ENCODE peak calls at places on chromosomes 13 and 19, in six cellular contexts. F is GM19239; P is heart right ventricle; D is effector CD4-positive, alpha-beta T cell; I is activated gamma-delta T cell treated with Interleukin-2 at 50 U/mL for 16 hours; X is mammary epithelial cell. Z is an unnamed sample.

GRCh38 chr13:111845621-111846351 is 221.2 kb upstream of the SOX1 start:
- DNase-seq in F (no peak), P (no peak), D (no peak), I (no peak), X (no peak), Z (no peak)

GRCh38 chr19:18392417-18392816 is 5.0 kb downstream of the LRRC25 start:
- DNase-seq in F (no peak), P (no peak), D (no peak), I (no peak), X (no peak), Z (no peak)

GRCh38 chr13:20197361-20197834 is 4.7 kb upstream of the GJB2 start:
- DNase-seq in F (no peak), P (no peak), D (no peak), I (no peak), X (peak), Z (no peak)

GRCh38 chr13:93689333-93689732 is 462.7 kb downstream of the GPC6 start:
- DNase-seq in F (no peak), P (no peak), D (no peak), I (no peak), X (no peak), Z (no peak)

GRCh38 chr13:91726666-91727065 is 328.2 kb downstream of the GPC5 start:
- DNase-seq in F (no peak), P (no peak), D (no peak), I (no peak), X (no peak), Z (no peak)

GRCh38 chr13:99326012-99326411 is 18.8 kb upstream of the GPR183 start:
- DNase-seq in F (no peak), P (no peak), D (no peak), I (no peak), X (no peak), Z (no peak)

GRCh38 chr13:21124853-21125252 is 51.5 kb downstream of the SKA3 start:
- DNase-seq in F (no peak), P (no peak), D (no peak), I (no peak), X (no peak), Z (no peak)

GRCh38 chr13:113151745-113152707 is 6.4 kb upstream of the PROZ start:
- DNase-seq in F (no peak), P (no peak), D (no peak), I (no peak), X (no peak), Z (peak)